ENCODE peak calls at places on chromosomes 2 and 18, in five cellular contexts. One of them, this sample, is unnamed.

GRCh38 chr2:214481204-214481603 is 70.3 kb downstream of the VWC2L start:
- DNase-seq in endothelial cell of umbilical vein: no peak
- DNase-seq in HCT116: no peak
- DNase-seq in H1: no peak
- DNase-seq in neural progenitor cell: peak; percentile 5
- DNase-seq in this sample: no peak

GRCh38 chr2:67399831-67400489 is 2.8 kb downstream of the ETAA1 start:
- DNase-seq in endothelial cell of umbilical vein: peak; percentile 77
- DNase-seq in HCT116: no peak
- DNase-seq in H1: no peak
- DNase-seq in neural progenitor cell: no peak
- DNase-seq in this sample: peak; percentile 69

GRCh38 chr2:237743561-237744269 is 54.9 kb upstream of the RBM44 start:
- DNase-seq in endothelial cell of umbilical vein: peak; percentile 68
- DNase-seq in HCT116: no peak
- DNase-seq in H1: no peak
- DNase-seq in neural progenitor cell: no peak
- DNase-seq in this sample: peak; percentile 84

GRCh38 chr2:70983506-70984227 is 5.2 kb downstream of the ANKRD53 start:
- DNase-seq in endothelial cell of umbilical vein: no peak
- DNase-seq in HCT116: no peak
- DNase-seq in H1: no peak
- DNase-seq in neural progenitor cell: no peak
- DNase-seq in this sample: no peak

GRCh38 chr18:56162871-56163270 is 475.5 kb downstream of the TXNL1 start:
- DNase-seq in endothelial cell of umbilical vein: no peak
- DNase-seq in HCT116: no peak
- DNase-seq in H1: no peak
- DNase-seq in neural progenitor cell: no peak
- DNase-seq in this sample: no peak

GRCh38 chr2:143522699-143523098 is 393.5 kb downstream of the ARHGAP15 start:
- DNase-seq in endothelial cell of umbilical vein: no peak
- DNase-seq in HCT116: no peak
- DNase-seq in H1: no peak
- DNase-seq in neural progenitor cell: no peak
- DNase-seq in this sample: no peak

GRCh38 chr2:18154812-18155211 is 276.3 kb downstream of the KCNS3 start:
- DNase-seq in endothelial cell of umbilical vein: no peak
- DNase-seq in HCT116: no peak
- DNase-seq in H1: no peak
- DNase-seq in neural progenitor cell: no peak
- DNase-seq in this sample: peak; percentile 48

GRCh38 chr2:191386938-191387536 is 141.8 kb downstream of the MYO1B start:
- DNase-seq in endothelial cell of umbilical vein: peak; percentile 53
- DNase-seq in HCT116: no peak
- DNase-seq in H1: no peak
- DNase-seq in neural progenitor cell: no peak
- DNase-seq in this sample: peak; percentile 73

GRCh38 chr2:102100371-102101096 is 42.0 kb upstream of the IL1R1 start:
- DNase-seq in endothelial cell of umbilical vein: no peak
- DNase-seq in HCT116: no peak
- DNase-seq in H1: no peak
- DNase-seq in neural progenitor cell: no peak
- DNase-seq in this sample: peak; percentile 78

GRCh38 chr2:43192039-43192438 is 34.4 kb downstream of the ZFP36L2 start:
- DNase-seq in endothelial cell of umbilical vein: no peak
- DNase-seq in HCT116: no peak
- DNase-seq in H1: no peak
- DNase-seq in neural progenitor cell: no peak
- DNase-seq in this sample: peak; percentile 27

GRCh38 chr2:8103085-8103708 is 578.7 kb upstream of the ID2 start:
- DNase-seq in endothelial cell of umbilical vein: no peak
- DNase-seq in HCT116: no peak
- DNase-seq in H1: no peak
- DNase-seq in neural progenitor cell: no peak
- DNase-seq in this sample: peak; percentile 71

GRCh38 chr2:29113891-29114321 is 1.3 kb upstream of the CLIP4 start:
- DNase-seq in endothelial cell of umbilical vein: no peak
- DNase-seq in HCT116: peak; percentile 53
- DNase-seq in H1: no peak
- DNase-seq in neural progenitor cell: no peak
- DNase-seq in this sample: peak; percentile 94

DNA sequence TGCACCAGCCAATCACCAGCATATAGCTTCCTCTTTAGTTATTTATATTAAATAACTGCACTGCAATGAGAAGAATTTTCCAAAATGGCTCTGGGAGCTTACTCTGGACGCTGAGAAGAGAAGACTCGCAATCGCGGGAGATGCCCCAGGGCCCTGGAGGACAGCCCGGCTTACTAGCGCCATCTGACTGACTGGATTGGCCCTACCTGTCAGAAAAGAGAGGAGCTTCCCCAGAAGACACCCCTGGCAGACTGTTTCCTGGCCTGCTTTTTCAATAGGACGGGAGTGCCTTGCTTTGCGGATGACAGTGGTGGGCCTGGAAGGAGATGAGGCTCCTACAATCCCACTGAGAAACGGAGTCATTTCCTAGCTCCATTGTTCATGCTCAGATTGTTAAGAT is 91.9 kb downstream of the GALR1 start:
- DNase-seq in endothelial cell of umbilical vein: no peak
- DNase-seq in HCT116: no peak
- DNase-seq in H1: no peak
- DNase-seq in neural progenitor cell: no peak
- DNase-seq in this sample: no peak
- TF ChIP-seq EZH2 in endothelial cell of umbilical vein: no peak
- TF ChIP-seq EZH2 in HCT116: no peak
- TF ChIP-seq EZH2 in H1: no peak
- TF ChIP-seq EZH2 in neural progenitor cell: no peak
- TF ChIP-seq EZH2 in this sample: no peak

GRCh38 chr2:176072951-176073904 is 10.5 kb downstream of the EVX2 start:
- DNase-seq in endothelial cell of umbilical vein: no peak
- DNase-seq in HCT116: no peak
- DNase-seq in H1: no peak
- DNase-seq in neural progenitor cell: peak; percentile 50
- DNase-seq in this sample: no peak

GRCh38 chr2:176071330-176072291 is 12.2 kb downstream of the EVX2 start:
- DNase-seq in endothelial cell of umbilical vein: no peak
- DNase-seq in HCT116: no peak
- DNase-seq in H1: no peak
- DNase-seq in neural progenitor cell: no peak
- DNase-seq in this sample: no peak

GRCh38 chr2:176075476-176075875 is 8.3 kb downstream of the EVX2 start:
- DNase-seq in endothelial cell of umbilical vein: no peak
- DNase-seq in HCT116: no peak
- DNase-seq in H1: no peak
- DNase-seq in neural progenitor cell: peak; percentile 73
- DNase-seq in this sample: no peak

GRCh38 chr2:176074919-176075425 is 8.8 kb downstream of the EVX2 start:
- DNase-seq in endothelial cell of umbilical vein: no peak
- DNase-seq in HCT116: no peak
- DNase-seq in H1: no peak
- DNase-seq in neural progenitor cell: no peak
- DNase-seq in this sample: no peak

DNA sequence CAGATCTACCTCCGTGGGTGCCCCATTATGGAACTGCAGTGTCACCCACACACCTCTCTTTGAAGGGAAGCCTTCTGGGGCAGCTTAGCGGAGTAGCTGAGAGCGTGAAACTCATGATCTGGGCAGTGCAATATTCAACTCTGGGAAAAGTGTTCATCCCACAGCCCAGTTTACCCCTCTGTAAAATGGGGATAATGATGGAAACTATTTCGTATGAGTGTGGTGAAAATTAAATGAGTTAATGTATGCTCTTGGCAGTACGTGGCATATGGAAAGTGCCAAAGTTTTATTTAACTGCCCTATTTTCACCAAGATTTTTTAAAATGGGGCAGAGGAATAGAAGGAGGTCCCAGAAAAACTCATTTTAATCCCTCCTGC is 11.5 kb downstream of the EVX2 start:
- DNase-seq in endothelial cell of umbilical vein: no peak
- DNase-seq in HCT116: no peak
- DNase-seq in H1: no peak
- DNase-seq in neural progenitor cell: no peak
- DNase-seq in this sample: no peak
- TF ChIP-seq EZH2 in endothelial cell of umbilical vein: peak; percentile 13
- TF ChIP-seq EZH2 in HCT116: no peak
- TF ChIP-seq EZH2 in H1: no peak
- TF ChIP-seq EZH2 in neural progenitor cell: no peak
- TF ChIP-seq EZH2 in this sample: no peak

DNA sequence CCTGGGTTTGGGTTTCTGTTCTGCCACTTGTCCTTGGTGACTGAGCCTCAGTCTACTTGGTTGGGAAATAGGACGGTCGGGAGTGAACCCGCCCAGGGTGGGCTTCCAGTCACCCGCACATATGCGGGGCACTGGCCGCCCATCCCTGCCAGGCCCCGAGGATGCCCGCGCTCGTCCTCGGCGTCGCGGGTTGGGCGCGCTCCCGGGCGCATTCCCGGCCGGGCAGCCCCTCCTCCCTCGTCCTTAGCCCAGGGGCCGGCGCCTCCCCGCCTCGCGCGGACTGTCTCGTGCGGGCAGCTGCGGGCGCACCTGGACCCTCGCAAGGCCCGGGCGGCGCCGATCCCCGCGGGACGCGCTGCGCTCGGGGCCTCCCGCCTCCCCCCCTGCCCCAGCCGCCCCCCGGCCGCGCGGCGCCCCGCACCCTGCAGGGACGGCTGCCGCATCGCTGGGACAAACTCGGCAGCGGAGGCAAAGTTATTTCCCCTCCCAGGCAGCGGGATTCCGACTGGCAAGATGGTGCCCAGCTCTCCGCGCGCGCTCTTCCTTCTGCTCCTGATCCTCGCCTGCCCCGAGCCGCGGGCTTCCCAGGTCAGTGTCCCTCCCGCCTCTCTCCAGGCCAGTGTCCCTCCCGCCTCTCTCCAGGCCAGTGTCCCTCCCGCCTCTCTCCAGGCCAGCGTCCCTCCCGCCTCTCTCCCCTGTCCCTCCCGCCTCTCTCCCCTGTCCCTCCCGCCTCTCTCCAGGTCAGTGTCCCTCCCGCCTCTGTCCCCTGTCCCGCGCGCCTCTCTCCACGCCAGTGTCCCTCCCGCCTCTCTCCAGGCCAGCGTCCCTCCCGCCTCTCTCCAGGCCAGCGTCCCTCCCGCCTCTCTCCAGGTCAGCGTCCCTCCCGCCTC is at the start of gene FBLN7:
- DNase-seq in endothelial cell of umbilical vein: no peak
- DNase-seq in HCT116: no peak
- DNase-seq in H1: no peak
- DNase-seq in neural progenitor cell: peak; percentile 77
- DNase-seq in this sample: no peak
- TF ChIP-seq EZH2 in endothelial cell of umbilical vein: no peak
- TF ChIP-seq EZH2 in HCT116: no peak
- TF ChIP-seq EZH2 in H1: no peak
- TF ChIP-seq EZH2 in neural progenitor cell: no peak
- TF ChIP-seq EZH2 in this sample: no peak

GRCh38 chr2:156341482-156342251 is 9.1 kb upstream of the NR4A2 start:
- DNase-seq in endothelial cell of umbilical vein: peak; percentile 83
- DNase-seq in HCT116: peak; percentile 86
- DNase-seq in H1: no peak
- DNase-seq in neural progenitor cell: peak; percentile 85
- DNase-seq in this sample: peak; percentile 90
- TF ChIP-seq EZH2 in endothelial cell of umbilical vein: no peak
- TF ChIP-seq EZH2 in HCT116: no peak
- TF ChIP-seq EZH2 in H1: no peak
- TF ChIP-seq EZH2 in neural progenitor cell: peak; percentile 5
- TF ChIP-seq EZH2 in this sample: no peak

GRCh38 chr2:44940612-44941464 is 664 bp upstream of the SIX3 start:
- DNase-seq in endothelial cell of umbilical vein: no peak
- DNase-seq in HCT116: no peak
- DNase-seq in H1: no peak
- DNase-seq in neural progenitor cell: peak; percentile 72
- DNase-seq in this sample: no peak

GRCh38 chr2:44937688-44938240 is 3.7 kb upstream of the SIX3 start:
- DNase-seq in endothelial cell of umbilical vein: no peak
- DNase-seq in HCT116: peak; percentile 57
- DNase-seq in H1: no peak
- DNase-seq in neural progenitor cell: peak; percentile 92
- DNase-seq in this sample: no peak

GRCh38 chr2:44940053-44940494 is 1.4 kb upstream of the SIX3 start:
- DNase-seq in endothelial cell of umbilical vein: no peak
- DNase-seq in HCT116: no peak
- DNase-seq in H1: no peak
- DNase-seq in neural progenitor cell: peak; percentile 65
- DNase-seq in this sample: no peak

GRCh38 chr2:44938287-44939073 is 3.0 kb upstream of the SIX3 start:
- DNase-seq in endothelial cell of umbilical vein: no peak
- DNase-seq in HCT116: no peak
- DNase-seq in H1: no peak
- DNase-seq in neural progenitor cell: peak; percentile 85
- DNase-seq in this sample: peak; percentile 23

DNA sequence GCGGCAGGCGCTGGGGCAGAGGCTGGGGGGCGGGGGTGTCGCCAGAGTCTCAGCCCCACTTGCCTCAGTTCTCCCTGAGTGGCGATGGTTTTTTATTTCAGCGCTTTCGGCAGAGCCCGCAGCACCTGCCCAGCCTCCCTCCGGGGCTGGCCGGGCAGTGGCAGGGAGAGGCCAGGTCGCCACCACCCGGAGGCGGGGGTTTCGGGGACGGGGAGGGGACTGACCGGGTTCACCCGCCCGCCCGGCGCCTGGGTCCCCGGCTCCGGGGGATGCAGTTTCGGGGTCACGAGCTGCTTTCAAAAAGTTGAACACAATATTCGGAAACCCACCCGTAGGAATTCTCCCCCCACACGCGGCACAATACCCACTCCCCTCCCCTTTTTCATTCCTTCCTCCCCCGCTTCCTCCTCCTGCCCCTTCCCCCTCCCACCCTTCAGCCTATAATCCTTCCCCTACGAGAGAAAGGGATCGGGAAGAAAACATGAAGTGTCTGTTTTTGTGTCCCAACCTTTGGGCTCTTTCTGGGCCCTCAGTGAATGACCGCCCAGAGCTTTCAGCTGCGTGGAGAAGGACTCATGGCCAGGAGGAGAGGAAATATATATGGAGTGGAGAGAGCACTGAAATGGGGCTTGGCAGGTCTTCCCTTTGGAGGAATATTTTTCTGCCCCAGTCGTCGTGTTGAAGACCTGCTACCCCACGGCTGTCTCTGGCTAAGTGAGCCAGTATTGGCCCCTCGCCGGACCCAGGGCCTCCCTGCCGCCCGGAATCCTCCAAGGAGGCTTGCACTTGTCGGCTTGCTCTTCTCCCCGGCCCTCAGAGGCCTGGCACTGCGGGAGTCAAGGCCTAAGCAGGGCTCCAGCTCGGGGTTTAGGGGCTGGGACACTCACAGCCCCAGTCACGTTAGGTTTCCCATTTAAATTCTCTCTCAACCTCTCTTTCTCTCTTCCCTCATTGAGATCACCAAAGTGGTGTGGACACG is 2.1 kb upstream of the SIX3 start:
- DNase-seq in endothelial cell of umbilical vein: no peak
- DNase-seq in HCT116: no peak
- DNase-seq in H1: no peak
- DNase-seq in neural progenitor cell: peak; percentile 78
- DNase-seq in this sample: no peak
- TF ChIP-seq EZH2 in endothelial cell of umbilical vein: peak; percentile 78
- TF ChIP-seq EZH2 in HCT116: no peak
- TF ChIP-seq EZH2 in H1: no peak
- TF ChIP-seq EZH2 in neural progenitor cell: no peak
- TF ChIP-seq EZH2 in this sample: no peak

GRCh38 chr2:219448776-219449476 is 14.3 kb downstream of the SPEG start:
- DNase-seq in endothelial cell of umbilical vein: no peak
- DNase-seq in HCT116: no peak
- DNase-seq in H1: no peak
- DNase-seq in neural progenitor cell: peak; percentile 75
- DNase-seq in this sample: no peak
- TF ChIP-seq EZH2 in endothelial cell of umbilical vein: no peak
- TF ChIP-seq EZH2 in HCT116: no peak
- TF ChIP-seq EZH2 in H1: peak; percentile 23
- TF ChIP-seq EZH2 in neural progenitor cell: peak; percentile 72
- TF ChIP-seq EZH2 in this sample: no peak

This sample was measured in PC-3.